ENCODE peak calls at places on chromosome 5, in ten cellular contexts. Q, U, W, Z, O, R, B, X, E and G are unnamed samples.

GRCh38 chr5:90866333-90866732 is 307.7 kb downstream of the ADGRV1 start:
- DNase-seq in Z (peak; percentile 35), O (peak; percentile 5), U (no peak), R (no peak), X (no peak), B (no peak), W (no peak), E (no peak), Q (no peak), G (no peak)

GRCh38 chr5:33423018-33423630 is 17.6 kb upstream of the TARS1 start:
- DNase-seq in U (no peak), Z (no peak), W (no peak), R (no peak), Q (peak; percentile 12), O (peak; percentile 39), E (no peak), B (no peak), X (no peak), G (no peak)

GRCh38 chr5:134467231-134467630 is 55.5 kb upstream of the CDKN2AIPNL start:
- DNase-seq in W (no peak), R (no peak), O (no peak), X (no peak), B (no peak), Z (no peak), E (no peak), U (no peak), Q (no peak), G (no peak)

GRCh38 chr5:129244478-129244877 is 149.9 kb downstream of the ISOC1 start:
- DNase-seq in E (no peak), R (no peak), Z (no peak), X (no peak), U (no peak), B (no peak), W (no peak), O (no peak), Q (no peak), G (no peak)

GRCh38 chr5:137085206-137085605 is 413.9 kb downstream of the SPOCK1 start:
- DNase-seq in B (no peak), O (no peak), U (no peak), Q (no peak), Z (no peak), W (no peak), X (no peak), E (no peak), R (no peak), G (no peak)

GRCh38 chr5:164481270-164481669 is 975.9 kb downstream of the MAT2B start:
- DNase-seq in Z (no peak), Q (no peak), U (no peak), B (no peak), X (no peak), W (no peak), R (no peak), O (no peak), E (no peak), G (no peak)

GRCh38 chr5:158616707-158617106 is 483.0 kb downstream of the EBF1 start:
- DNase-seq in W (no peak), B (no peak), U (no peak), E (no peak), Z (no peak), O (no peak), X (no peak), Q (no peak), R (no peak), G (no peak)

GRCh38 chr5:80238778-80239679 is 16.8 kb downstream of the SERINC5 start:
- DNase-seq in B (no peak), E (peak; percentile 70), O (no peak), U (peak; percentile 63), X (peak; percentile 70), Z (no peak), W (peak; percentile 51), Q (no peak), R (peak; percentile 68), G (peak; percentile 51)

GRCh38 chr5:177433658-177434217 is 7.3 kb downstream of the GRK6 start:
- DNase-seq in Q (no peak), R (no peak), X (no peak), Z (no peak), B (no peak), E (no peak), U (no peak), W (no peak), O (no peak), G (no peak)

GRCh38 chr5:177434942-177435738 is 8.7 kb downstream of the GRK6 start:
- DNase-seq in Z (no peak), B (no peak), Q (no peak), X (no peak), E (no peak), W (no peak), U (no peak), O (no peak), R (peak; percentile 4), G (no peak)

GRCh38 chr5:177437623-177438022 is 9.0 kb upstream of the PRR7 start:
- DNase-seq in R (no peak), W (no peak), E (no peak), Q (no peak), B (no peak), Z (no peak), U (no peak), O (no peak), X (no peak), G (no peak)

GRCh38 chr5:177434437-177434836 is 8.0 kb downstream of the GRK6 start:
- DNase-seq in X (no peak), Q (no peak), Z (no peak), O (no peak), E (no peak), W (no peak), B (no peak), R (peak; percentile 21), U (no peak), G (no peak)

DNA sequence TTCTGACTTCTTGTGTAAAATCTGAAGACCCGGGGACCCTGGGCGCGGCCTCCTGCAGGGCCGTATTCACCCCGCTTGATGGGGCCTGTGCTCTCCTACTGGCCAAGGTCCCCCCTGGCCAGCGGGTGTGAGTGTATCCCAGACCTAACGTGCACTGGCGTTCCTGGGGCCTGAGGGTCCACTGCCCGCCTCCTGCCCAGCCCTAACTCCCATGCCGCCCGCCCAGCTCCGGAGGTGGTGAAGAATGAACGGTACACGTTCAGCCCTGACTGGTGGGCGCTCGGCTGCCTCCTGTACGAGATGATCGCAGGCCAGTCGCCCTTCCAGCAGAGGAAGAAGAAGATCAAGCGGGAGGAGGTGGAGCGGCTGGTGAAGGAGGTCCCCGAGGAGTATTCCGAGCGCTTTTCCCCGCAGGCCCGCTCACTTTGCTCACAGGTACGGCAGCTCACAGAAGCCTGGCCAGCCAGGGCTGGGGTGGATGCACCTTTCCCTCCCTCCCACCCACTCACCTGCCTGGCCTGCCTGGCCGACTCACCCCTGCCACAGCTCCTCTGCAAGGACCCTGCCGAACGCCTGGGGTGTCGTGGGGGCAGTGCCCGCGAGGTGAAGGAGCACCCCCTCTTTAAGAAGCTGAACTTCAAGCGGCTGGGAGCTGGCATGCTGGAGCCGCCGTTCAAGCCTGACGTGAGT is 9.5 kb downstream of the GRK6 start:
- DNase-seq in Q (no peak), U (no peak), E (no peak), W (no peak), X (peak; percentile 62), R (no peak), B (no peak), Z (no peak), O (no peak), G (no peak)
- H3K36me3 ChIP-seq in Q (peaks cover 96% of the 10 kb centered on the region), U (peaks cover 46% of the 10 kb centered on the region), E (no peaks in the 10 kb centered on the region), W (no peaks in the 10 kb centered on the region), X (peaks cover 64% of the 10 kb centered on the region), R (peaks cover 96% of the 10 kb centered on the region), B (peaks cover 46% of the 10 kb centered on the region), Z (peaks cover 74% of the 10 kb centered on the region), O (peaks cover 85% of the 10 kb centered on the region), G (peaks cover 56% of the 10 kb centered on the region)

GRCh38 chr5:138972230-138972629 is 97.1 kb upstream of the LRRTM2 start:
- DNase-seq in X (no peak), B (no peak), W (no peak), O (no peak), U (no peak), E (no peak), Q (no peak), R (no peak), Z (no peak), G (no peak)

GRCh38 chr5:138972836-138973235 is 97.7 kb upstream of the LRRTM2 start:
- DNase-seq in Z (no peak), X (no peak), E (no peak), U (no peak), O (no peak), B (no peak), Q (no peak), R (no peak), W (no peak), G (no peak)

GRCh38 chr5:138978085-138978484 is 103.0 kb upstream of the LRRTM2 start:
- DNase-seq in E (no peak), X (no peak), Z (no peak), O (no peak), W (no peak), Q (peak; percentile 23), B (no peak), R (no peak), U (no peak), G (no peak)

GRCh38 chr5:138975098-138975847 is 100.1 kb upstream of the LRRTM2 start:
- DNase-seq in X (peak; percentile 70), W (no peak), R (peak; percentile 57), Z (no peak), O (no peak), E (peak; percentile 54), U (peak; percentile 32), B (no peak), Q (peak; percentile 20), G (peak; percentile 92)

DNA sequence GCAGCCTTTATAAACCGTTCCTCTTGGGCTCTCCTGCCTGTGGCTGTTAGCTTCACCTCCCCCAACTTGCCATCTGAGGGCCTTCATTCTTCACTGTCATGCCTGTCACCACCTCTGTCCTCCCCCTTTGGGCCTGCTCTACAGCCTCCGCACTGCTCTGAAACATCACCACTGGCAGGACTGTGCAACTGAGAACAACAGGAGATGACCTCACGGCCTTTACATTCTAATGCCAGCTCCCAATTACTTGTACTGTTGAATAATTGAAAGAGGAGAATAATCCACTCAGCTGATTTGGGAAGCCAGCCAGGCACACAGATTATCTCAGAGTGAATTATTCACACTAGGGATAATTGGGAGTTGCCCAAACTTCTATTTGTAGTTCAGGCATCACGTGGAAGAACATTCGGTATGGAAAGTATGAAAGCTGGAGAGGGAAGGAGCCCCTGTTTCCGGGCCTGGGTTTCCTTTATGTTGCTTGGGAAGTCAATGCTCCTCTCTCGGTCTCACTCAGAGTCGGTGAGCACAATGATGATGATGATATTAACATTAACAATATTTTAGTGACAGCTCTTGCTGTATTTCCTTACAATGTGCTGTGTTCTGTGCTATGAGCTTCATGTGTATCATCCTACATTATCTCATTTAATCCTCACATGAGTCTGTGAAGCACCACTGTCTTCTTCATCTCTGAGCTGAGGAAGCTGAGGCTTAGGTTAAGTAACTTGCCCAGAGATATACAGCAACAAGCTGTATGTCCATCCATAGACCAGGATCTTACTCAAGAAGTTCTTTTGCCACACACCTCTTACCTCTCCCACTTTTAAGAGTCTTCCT is 99.3 kb upstream of the LRRTM2 start:
- DNase-seq in U (no peak), Q (no peak), R (peak; percentile 47), E (no peak), O (no peak), Z (no peak), X (no peak), B (no peak), W (no peak), G (peak; percentile 25)
- H3K4me3 ChIP-seq in U (no peak overlapping the region), Q (no peak overlapping the region), R (no peak overlapping the region), E (no peak overlapping the region), O (no peak overlapping the region), Z (no peak overlapping the region), X (no peak overlapping the region), B (no peak overlapping the region), W (no peak overlapping the region), G (no peak overlapping the region)

GRCh38 chr5:14472986-14473567 is 108.5 kb upstream of the OTULINL start:
- DNase-seq in R (no peak), X (no peak), W (no peak), O (no peak), B (no peak), U (no peak), Z (no peak), Q (no peak), E (no peak), G (no peak)
- H3K36me3 ChIP-seq in R (peaks cover 100% of the 10 kb centered on the region), X (peaks cover 100% of the 10 kb centered on the region), W (no peaks in the 10 kb centered on the region), O (no peaks in the 10 kb centered on the region), B (peaks cover 26% of the 10 kb centered on the region), U (peaks cover 61% of the 10 kb centered on the region), Z (no peaks in the 10 kb centered on the region), Q (peaks cover 94% of the 10 kb centered on the region), E (no peaks in the 10 kb centered on the region), G (peaks cover 87% of the 10 kb centered on the region)

DNA sequence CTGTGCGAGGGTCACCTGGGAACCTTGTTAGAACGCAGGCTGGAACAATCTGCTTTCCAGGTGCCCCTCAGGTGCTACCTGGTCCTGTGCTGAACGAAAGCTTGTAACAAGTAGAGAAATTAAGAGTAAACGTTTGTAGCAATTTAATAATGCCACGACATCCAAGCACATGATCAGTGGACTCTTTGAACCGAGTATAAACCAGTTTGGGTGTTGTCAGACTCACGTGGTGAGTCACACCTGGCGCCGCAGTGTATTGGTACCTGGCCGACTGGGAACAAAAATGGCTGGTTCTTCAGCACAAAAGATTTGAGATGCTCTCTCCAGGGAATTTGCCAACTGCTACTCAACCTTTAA is 913 bp upstream of the MYO10 start:
- DNase-seq in U (peak; percentile 75), W (no peak), Z (no peak), B (no peak), Q (no peak), E (no peak), X (no peak), O (no peak), R (no peak), G (no peak)
- H3K4me3 ChIP-seq in U (peak overlapping the region; percentile 77), W (peak overlapping the region; percentile 85), Z (no peak overlapping the region), B (peak overlapping the region; percentile 81), Q (peak overlapping the region; percentile 97), E (peak overlapping the region; percentile 61), X (peak overlapping the region; percentile 71), O (no peak overlapping the region), R (peak overlapping the region; percentile 100), G (peak overlapping the region; percentile 66)